ENCODE peak calls at places on chromosome 9, in nine cellular contexts. T is GM18507, W is HEK293T, H is sigmoid colon, G is AG08396, P is left ventricle myocardium inferior, N is A172, A is memory B cell, C is mucosa of descending colon. U is an unnamed sample.

GRCh38 chr9:136942881-136943230 is 1.7 kb downstream of the FBXW5 start:
- DNase-seq in T (no peak), W (no peak), H (no peak), G (no peak), P (no peak), N (no peak), A (no peak), C (no peak), U (no peak)

GRCh38 chr9:91089405-91090131 is 272.1 kb downstream of the AUH start:
- DNase-seq in T (no peak), W (no peak), H (peak; percentile 74), G (no peak), P (no peak), N (peak; percentile 53), A (peak; percentile 9), C (peak; percentile 58), U (no peak)

GRCh38 chr9:72443855-72444254 is 77.6 kb upstream of the TMC1 start:
- DNase-seq in T (peak; percentile 44), W (no peak), H (no peak), G (no peak), P (no peak), N (peak; percentile 66), A (peak; percentile 33), C (no peak), U (peak; percentile 79)

GRCh38 chr9:36492849-36493248 is 79.8 kb upstream of the MELK start:
- DNase-seq in T (no peak), W (no peak), H (no peak), G (no peak), P (no peak), N (no peak), A (no peak), C (no peak), U (no peak)

GRCh38 chr9:100098241-100098886 is 436 bp downstream of the ERP44 start:
- DNase-seq in T (no peak), W (peak; percentile 49), H (peak; percentile 69), G (peak; percentile 69), P (peak; percentile 54), N (peak; percentile 69), A (no peak), C (peak; percentile 78), U (no peak)

GRCh38 chr9:99433095-99433494 is 211.0 kb downstream of the SEC61B start:
- DNase-seq in T (no peak), W (no peak), H (no peak), G (no peak), P (no peak), N (no peak), A (no peak), C (no peak), U (no peak)

GRCh38 chr9:84736076-84736475 is 66.5 kb downstream of the NTRK2 start:
- DNase-seq in T (no peak), W (no peak), H (no peak), G (no peak), P (no peak), N (no peak), A (no peak), C (no peak), U (no peak)

GRCh38 chr9:34492051-34492450 is 30.7 kb downstream of the ENHO start:
- DNase-seq in T (no peak), W (no peak), H (no peak), G (no peak), P (no peak), N (no peak), A (no peak), C (no peak), U (no peak)

GRCh38 chr9:98172604-98173003 is 19.8 kb downstream of the CORO2A start:
- DNase-seq in T (no peak), W (peak; percentile 68), H (peak; percentile 21), G (no peak), P (no peak), N (peak; percentile 16), A (no peak), C (no peak), U (no peak)

GRCh38 chr9:89711866-89712265 is 107.1 kb downstream of the GADD45G start:
- DNase-seq in T (no peak), W (no peak), H (no peak), G (no peak), P (no peak), N (no peak), A (no peak), C (no peak), U (no peak)

GRCh38 chr9:100515578-100516494 is 42.9 kb downstream of the TMEFF1 start:
- DNase-seq in T (no peak), W (no peak), H (no peak), G (no peak), P (no peak), N (peak; percentile 51), A (no peak), C (no peak), U (no peak)

GRCh38 chr9:91084896-91085295 is 276.8 kb downstream of the AUH start:
- DNase-seq in T (no peak), W (no peak), H (no peak), G (no peak), P (no peak), N (no peak), A (no peak), C (no peak), U (no peak)

GRCh38 chr9:137453643-137454081 is 5.5 kb downstream of the NSMF start:
- DNase-seq in T (peak; percentile 70), W (peak; percentile 88), H (peak; percentile 93), G (peak; percentile 88), P (peak; percentile 75), N (no peak), A (peak; percentile 63), C (peak; percentile 84), U (no peak)

GRCh38 chr9:119284118-119284517 is 85.1 kb downstream of the BRINP1 start:
- DNase-seq in T (no peak), W (peak; percentile 9), H (no peak), G (no peak), P (no peak), N (no peak), A (no peak), C (no peak), U (no peak)

GRCh38 chr9:129836342-129837007 is 1.2 kb downstream of the USP20 start:
- DNase-seq in T (no peak), W (no peak), H (no peak), G (no peak), P (no peak), N (no peak), A (peak; percentile 38), C (peak; percentile 46), U (no peak)

GRCh38 chr9:85108806-85109205 is 439.3 kb downstream of the NTRK2 start:
- DNase-seq in T (no peak), W (no peak), H (no peak), G (no peak), P (no peak), N (no peak), A (no peak), C (no peak), U (no peak)

GRCh38 chr9:1421436-1421835 is 371.3 kb downstream of the DMRT2 start:
- DNase-seq in T (no peak), W (no peak), H (no peak), G (no peak), P (no peak), N (no peak), A (no peak), C (no peak), U (no peak)

GRCh38 chr9:136693490-136694162 is 6.4 kb upstream of the AGPAT2 start:
- DNase-seq in T (no peak), W (no peak), H (no peak), G (peak; percentile 65), P (no peak), N (peak; percentile 92), A (no peak), C (peak; percentile 87), U (no peak)

GRCh38 chr9:128159073-128159783 is 837 bp upstream of the BBLN start:
- DNase-seq in T (no peak), W (no peak), H (no peak), G (no peak), P (no peak), N (no peak), A (peak; percentile 19), C (peak; percentile 43), U (peak; percentile 27)

GRCh38 chr9:113715086-113715485 is 161.0 kb upstream of the ZNF618 start:
- DNase-seq in T (no peak), W (no peak), H (no peak), G (peak; percentile 67), P (no peak), N (no peak), A (no peak), C (no peak), U (no peak)

GRCh38 chr9:128702949-128703615 is 779 bp downstream of the PKN3 start:
- DNase-seq in T (no peak), W (peak; percentile 58), H (peak; percentile 71), G (peak; percentile 48), P (peak; percentile 40), N (no peak), A (no peak), C (no peak), U (no peak)

GRCh38 chr9:94642526-94642925 is 3.2 kb upstream of the FBP1 start:
- DNase-seq in T (no peak), W (no peak), H (no peak), G (no peak), P (no peak), N (no peak), A (no peak), C (no peak), U (no peak)

GRCh38 chr9:72442212-72442607 is 77.2 kb upstream of the ZFAND5 start:
- DNase-seq in T (no peak), W (no peak), H (no peak), G (peak; percentile 56), P (no peak), N (peak; percentile 94), A (no peak), C (no peak), U (no peak)

GRCh38 chr9:136978073-136978864 is 965 bp downstream of the PTGDS start:
- DNase-seq in T (peak; percentile 55), W (peak; percentile 96), H (no peak), G (peak; percentile 98), P (peak; percentile 89), N (no peak), A (no peak), C (peak; percentile 66), U (no peak)

GRCh38 chr9:135949666-135950134 is 11.5 kb downstream of the UBAC1 start:
- DNase-seq in T (no peak), W (no peak), H (no peak), G (no peak), P (no peak), N (no peak), A (no peak), C (no peak), U (no peak)

GRCh38 chr9:87765521-87765920 is 39.6 kb downstream of the CTSL start:
- DNase-seq in T (no peak), W (no peak), H (no peak), G (no peak), P (no peak), N (no peak), A (no peak), C (no peak), U (no peak)

GRCh38 chr9:134778156-134778555 is 102.5 kb upstream of the FCN2 start:
- DNase-seq in T (no peak), W (no peak), H (no peak), G (no peak), P (no peak), N (no peak), A (no peak), C (no peak), U (no peak)

GRCh38 chr9:91421022-91421765 is 2.4 kb downstream of the NFIL3 start:
- DNase-seq in T (no peak), W (peak; percentile 52), H (peak; percentile 77), G (peak; percentile 70), P (peak; percentile 46), N (no peak), A (no peak), C (peak; percentile 51), U (no peak)

GRCh38 chr9:137366891-137367381 is 56.0 kb downstream of the EXD3 start:
- DNase-seq in T (no peak), W (no peak), H (peak; percentile 49), G (no peak), P (no peak), N (no peak), A (no peak), C (no peak), U (no peak)

GRCh38 chr9:134725605-134725940 is 84.0 kb downstream of the COL5A1 start:
- DNase-seq in T (no peak), W (no peak), H (no peak), G (no peak), P (no peak), N (no peak), A (no peak), C (peak; percentile 17), U (no peak)

GRCh38 chr9:19028835-19029451 is 4.1 kb downstream of the SAXO1 start:
- DNase-seq in T (peak; percentile 65), W (peak; percentile 86), H (no peak), G (peak; percentile 84), P (no peak), N (peak; percentile 59), A (no peak), C (peak; percentile 56), U (no peak)

U was measured in GM12864.